ENCODE peak calls at places on chromosomes 4 and X, in six cellular contexts. N is A549, D is sigmoid colon, V is GM23338, Z is MM.1S, K is GM23248. B is an unnamed sample.

GRCh38 chr4:10074076-10074766 is 42.4 kb downstream of the WDR1 start:
- DNase-seq in N (no peak), D (peak; percentile 28), V (no peak), Z (no peak), K (no peak), B (peak; percentile 37)

GRCh38 chr4:174215055-174215454 is 68.4 kb downstream of the FBXO8 start:
- DNase-seq in N (no peak), D (no peak), V (no peak), Z (no peak), K (no peak), B (no peak)

GRCh38 chr4:56874166-56874565 is 33.5 kb upstream of the REST start:
- DNase-seq in N (no peak), D (no peak), V (peak; percentile 71), Z (no peak), K (no peak), B (peak; percentile 54)

GRCh38 chr4:3046149-3046548 is 28.2 kb downstream of the HTT-AS start:
- DNase-seq in N (no peak), D (no peak), V (no peak), Z (peak; percentile 90), K (no peak), B (no peak)

GRCh38 chr4:98557497-98557896 is 100.9 kb downstream of the TSPAN5 start:
- DNase-seq in N (no peak), D (no peak), V (no peak), Z (no peak), K (peak; percentile 45), B (no peak)

GRCh38 chr4:183186803-183187202 is 87.7 kb downstream of the WWC2 start:
- DNase-seq in N (no peak), D (no peak), V (no peak), Z (no peak), K (no peak), B (no peak)

GRCh38 chrX:50097121-50097520 is 103.7 kb downstream of the AKAP4 start:
- DNase-seq in N (no peak), D (no peak), V (no peak), Z (no peak), K (no peak), B (no peak)

GRCh38 chr4:86556791-86557415 is 37.2 kb upstream of the PTPN13 start:
- DNase-seq in N (no peak), D (no peak), V (no peak), Z (no peak), K (peak; percentile 7), B (no peak)

GRCh38 chrX:53950130-53950733 is 94.0 kb downstream of the PHF8 start:
- DNase-seq in N (no peak), D (no peak), V (no peak), Z (no peak), K (no peak), B (no peak)

GRCh38 chrX:15511563-15511962 is 11.0 kb downstream of the BMX start:
- DNase-seq in N (no peak), D (no peak), V (peak; percentile 4), Z (no peak), K (no peak), B (no peak)

GRCh38 chr4:188372051-188372450 is 232.8 kb downstream of the TRIML1 start:
- DNase-seq in N (no peak), D (no peak), V (no peak), Z (no peak), K (peak; percentile 5), B (no peak)

GRCh38 chr4:61400446-61400845 is 200.3 kb downstream of the ADGRL3 start:
- DNase-seq in N (no peak), D (no peak), V (no peak), Z (no peak), K (no peak), B (no peak)
- H3K4me1 ChIP-seq in N (no peaks in the 10 kb centered on the region), D (no peaks in the 10 kb centered on the region), V (peaks cover 59% of the 10 kb centered on the region), Z (no peaks in the 10 kb centered on the region), K (no peaks in the 10 kb centered on the region), B (no peaks in the 10 kb centered on the region)

GRCh38 chrX:40144576-40144975 is 46.8 kb upstream of the BCOR start:
- DNase-seq in N (no peak), D (no peak), V (peak; percentile 50), Z (no peak), K (no peak), B (peak; percentile 76)

GRCh38 chrX:40145001-40145631 is 47.4 kb upstream of the BCOR start:
- DNase-seq in N (no peak), D (no peak), V (peak; percentile 66), Z (no peak), K (peak; percentile 55), B (peak; percentile 90)

GRCh38 chrX:40143001-40143400 is 45.2 kb upstream of the BCOR start:
- DNase-seq in N (no peak), D (no peak), V (peak; percentile 43), Z (no peak), K (no peak), B (peak; percentile 83)

GRCh38 chrX:40142417-40142816 is 44.7 kb upstream of the BCOR start:
- DNase-seq in N (no peak), D (no peak), V (no peak), Z (no peak), K (no peak), B (no peak)

GRCh38 chrX:40143987-40144386 is 46.2 kb upstream of the BCOR start:
- DNase-seq in N (no peak), D (no peak), V (no peak), Z (no peak), K (no peak), B (peak; percentile 38)
- H3K4me1 ChIP-seq in N (peaks cover 18% of the 10 kb centered on the region), D (peaks cover 31% of the 10 kb centered on the region), V (peaks cover 19% of the 10 kb centered on the region), Z (no peaks in the 10 kb centered on the region), K (peaks cover 4% of the 10 kb centered on the region), B (no peaks in the 10 kb centered on the region)

DNA sequence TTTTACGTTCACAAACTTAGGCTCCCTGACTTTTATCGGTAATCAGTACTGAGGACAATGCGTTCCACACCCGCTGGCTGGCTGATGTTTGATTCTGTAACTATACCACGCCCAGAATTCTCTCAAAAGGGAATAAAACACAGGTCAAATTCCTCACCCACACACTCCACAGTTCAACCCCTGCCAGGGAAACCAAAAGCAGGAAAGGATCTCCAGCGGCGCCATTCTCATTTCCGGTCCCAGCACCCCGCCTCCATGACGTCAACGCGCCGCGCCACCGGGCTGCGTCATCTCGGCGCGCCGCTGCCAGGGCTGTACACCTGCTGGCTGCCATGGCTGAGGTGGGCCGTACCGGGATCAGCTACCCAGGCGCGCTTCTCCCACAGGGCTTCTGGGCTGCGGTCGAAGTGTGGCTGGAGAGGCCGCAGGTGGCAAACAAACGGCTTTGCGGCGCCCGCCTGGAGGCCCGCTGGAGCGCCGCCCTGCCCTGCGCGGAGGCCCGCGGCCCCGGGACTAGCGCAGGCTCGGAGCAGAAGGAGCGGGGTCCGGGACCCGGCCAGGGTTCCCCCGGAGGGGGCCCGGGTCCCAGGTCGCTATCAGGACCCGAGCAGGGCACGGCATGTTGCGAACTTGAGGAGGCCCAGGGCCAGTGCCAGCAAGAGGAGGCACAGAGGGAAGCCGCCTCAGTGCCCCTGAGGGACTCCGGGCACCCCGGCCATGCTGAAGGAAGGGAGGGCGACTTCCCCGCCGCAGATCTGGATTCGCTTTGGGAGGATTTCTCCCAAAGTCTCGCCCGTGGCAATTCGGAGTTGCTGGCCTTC is at the start of the genes ACOX3 and TRMT44:
- DNase-seq in N (peak; percentile 50), D (peak; percentile 95), V (peak; percentile 92), Z (peak; percentile 87), K (peak; percentile 93), B (peak; percentile 98)
- H3K4me1 ChIP-seq in N (peaks cover 21% of the 10 kb centered on the region), D (peaks cover 73% of the 10 kb centered on the region), V (peaks cover 30% of the 10 kb centered on the region), Z (peaks cover 26% of the 10 kb centered on the region), K (peaks cover 22% of the 10 kb centered on the region), B (peaks cover 2% of the 10 kb centered on the region)

GRCh38 chr4:94562285-94562684 is 110.5 kb downstream of the PDLIM5 start:
- DNase-seq in N (no peak), D (no peak), V (no peak), Z (no peak), K (no peak), B (no peak)
- H3K4me1 ChIP-seq in N (peaks cover 39% of the 10 kb centered on the region), D (peaks cover 64% of the 10 kb centered on the region), V (no peaks in the 10 kb centered on the region), Z (no peaks in the 10 kb centered on the region), K (peaks cover 49% of the 10 kb centered on the region), B (no peaks in the 10 kb centered on the region)

GRCh38 chrX:72001471-72001870 is 90.8 kb downstream of the NHSL2 start:
- DNase-seq in N (no peak), D (no peak), V (peak; percentile 77), Z (no peak), K (no peak), B (peak; percentile 74)
- H3K4me1 ChIP-seq in N (peaks cover 4% of the 10 kb centered on the region), D (peaks cover 12% of the 10 kb centered on the region), V (peaks cover 28% of the 10 kb centered on the region), Z (no peaks in the 10 kb centered on the region), K (peaks cover 17% of the 10 kb centered on the region), B (no peaks in the 10 kb centered on the region)

GRCh38 chr4:76607846-76608245 is 172.8 kb downstream of the SHROOM3 start:
- DNase-seq in N (no peak), D (no peak), V (no peak), Z (no peak), K (no peak), B (no peak)

GRCh38 chr4:76607266-76607799 is 172.3 kb downstream of the SHROOM3 start:
- DNase-seq in N (no peak), D (no peak), V (peak; percentile 53), Z (peak; percentile 96), K (peak; percentile 55), B (peak; percentile 12)

GRCh38 chr4:76605099-76605563 is 170.1 kb downstream of the SHROOM3 start:
- DNase-seq in N (no peak), D (no peak), V (no peak), Z (no peak), K (peak; percentile 88), B (no peak)

GRCh38 chr4:76610751-76611150 is 175.7 kb downstream of the SHROOM3 start:
- DNase-seq in N (no peak), D (no peak), V (peak; percentile 41), Z (no peak), K (no peak), B (peak; percentile 55)

GRCh38 chr4:76606662-76607265 is 171.7 kb downstream of the SHROOM3 start:
- DNase-seq in N (no peak), D (no peak), V (no peak), Z (peak; percentile 42), K (peak; percentile 65), B (no peak)
- H3K4me1 ChIP-seq in N (peaks cover 14% of the 10 kb centered on the region), D (peaks cover 12% of the 10 kb centered on the region), V (peaks cover 47% of the 10 kb centered on the region), Z (peaks cover 60% of the 10 kb centered on the region), K (peaks cover 67% of the 10 kb centered on the region), B (peaks cover 20% of the 10 kb centered on the region)

GRCh38 chr4:147786031-147786430 is 54.1 kb downstream of the ARHGAP10 start:
- DNase-seq in N (no peak), D (no peak), V (no peak), Z (no peak), K (no peak), B (no peak)
- H3K4me1 ChIP-seq in N (peaks cover 30% of the 10 kb centered on the region), D (peaks cover 65% of the 10 kb centered on the region), V (no peaks in the 10 kb centered on the region), Z (no peaks in the 10 kb centered on the region), K (peaks cover 48% of the 10 kb centered on the region), B (peaks cover 7% of the 10 kb centered on the region)

DNA sequence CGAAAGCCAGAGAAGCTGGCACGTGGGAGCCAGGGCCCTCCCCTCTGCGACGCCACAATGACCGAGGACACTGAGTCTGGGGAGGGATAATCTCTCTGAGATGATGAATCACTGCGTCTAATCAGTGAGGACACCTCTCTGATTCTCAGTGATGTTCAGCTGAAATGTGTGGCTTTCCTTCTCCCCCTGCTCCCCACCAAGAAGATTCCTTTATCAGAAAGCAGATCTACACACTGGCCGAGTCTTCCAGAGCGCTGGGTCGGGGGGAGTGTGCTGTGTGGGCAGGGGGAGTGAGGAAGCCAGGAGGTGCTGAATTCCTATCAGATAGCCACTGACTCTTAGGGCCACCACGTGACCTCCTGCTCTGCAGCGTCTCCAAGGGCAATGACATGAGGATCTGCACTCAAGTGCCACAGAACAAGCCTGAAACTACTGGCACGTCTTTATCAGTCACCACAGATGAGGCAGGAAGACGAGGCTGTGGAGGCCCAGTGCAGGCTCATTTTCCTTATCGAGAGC is 89.2 kb downstream of the GATB start:
- DNase-seq in N (no peak), D (no peak), V (no peak), Z (no peak), K (no peak), B (peak; percentile 62)
- H3K4me1 ChIP-seq in N (no peaks in the 10 kb centered on the region), D (peaks cover 18% of the 10 kb centered on the region), V (no peaks in the 10 kb centered on the region), Z (no peaks in the 10 kb centered on the region), K (peaks cover 19% of the 10 kb centered on the region), B (peaks cover 2% of the 10 kb centered on the region)

GRCh38 chr4:159151701-159152100 is 48.8 kb downstream of the RAPGEF2 start:
- DNase-seq in N (no peak), D (no peak), V (no peak), Z (no peak), K (no peak), B (no peak)
- H3K4me1 ChIP-seq in N (peaks cover 2% of the 10 kb centered on the region), D (peaks cover 50% of the 10 kb centered on the region), V (peaks cover 34% of the 10 kb centered on the region), Z (peaks cover 19% of the 10 kb centered on the region), K (no peaks in the 10 kb centered on the region), B (peaks cover 4% of the 10 kb centered on the region)